ENCODE peak calls at places on chromosomes 5 and 9, in six cellular contexts. C, F, U, B, G and V are unnamed samples.

GRCh38 chr5:14871084-14871572 is 450 bp downstream of the ANKH start:
- DNase-seq in C (peak), B (no peak), F (peak), G (peak), U (peak), V (no peak)

GRCh38 chr5:168425997-168426863 is 60.0 kb upstream of the RARS1 start:
- DNase-seq in U (no peak), B (no peak), F (no peak), C (no peak), G (no peak), V (no peak)

GRCh38 chr9:126169736-126170135 is 156.9 kb upstream of the MVB12B start:
- DNase-seq in U (peak), F (no peak), G (no peak), B (no peak), C (no peak), V (no peak)

GRCh38 chr5:55708732-55709131 is 3.4 kb downstream of the SLC38A9 start:
- DNase-seq in U (peak), B (peak), G (no peak), C (no peak), F (no peak), V (no peak)

GRCh38 chr5:35788724-35789123 is 68.0 kb upstream of the IL7R start:
- DNase-seq in F (no peak), B (no peak), C (no peak), U (no peak), G (no peak), V (no peak)

GRCh38 chr5:104421431-104421830 is 858.8 kb upstream of the NUDT12 start:
- DNase-seq in B (peak), U (no peak), C (no peak), G (no peak), F (no peak), V (no peak)

GRCh38 chr5:119179857-119180641 is 109.2 kb downstream of the DMXL1 start:
- DNase-seq in F (no peak), C (no peak), G (peak), B (peak), U (peak), V (no peak)

GRCh38 chr9:103152473-103152872 is 157.3 kb downstream of the CYLC2 start:
- DNase-seq in B (peak), C (no peak), U (no peak), G (no peak), F (no peak), V (no peak)

GRCh38 chr5:83564069-83564749 is 92.7 kb downstream of the VCAN start:
- DNase-seq in U (peak), F (no peak), B (peak), C (no peak), G (peak), V (peak)

GRCh38 chr9:35910613-35911488 is 1.6 kb downstream of the SPAAR start:
- DNase-seq in B (peak), C (no peak), F (peak), U (peak), G (peak), V (peak)

GRCh38 chr9:136854113-136854841 is 2.1 kb downstream of the MAMDC4 start:
- DNase-seq in U (no peak), G (no peak), F (peak), B (no peak), C (no peak), V (no peak)

GRCh38 chr5:143002459-143003327 is 232.5 kb downstream of the ARHGAP26 start:
- DNase-seq in U (peak), B (peak), G (peak), C (no peak), F (peak), V (no peak)

GRCh38 chr5:54215233-54215736 is 95.1 kb downstream of the ARL15 start:
- DNase-seq in F (no peak), C (no peak), B (no peak), G (no peak), U (no peak), V (no peak)

GRCh38 chr5:65332591-65332990 is 149.1 kb downstream of the ADAMTS6 start:
- DNase-seq in U (no peak), F (no peak), B (no peak), C (no peak), G (no peak), V (no peak)

GRCh38 chr9:90974643-90975245 is 173.1 kb downstream of the SYK start:
- DNase-seq in B (no peak), C (no peak), F (no peak), U (no peak), G (no peak), V (no peak)